ENCODE peak calls at places on chromosomes 2 and 18, in four cellular contexts. E, G, B and T are unnamed samples.
A peak's percentile ranks its signal among the peaks of the same experiment; 100 is the strongest.

GRCh38 chr2:85583667-85584353 is 421 bp upstream of the VAMP5 start:
- DNase-seq in E (no peak), G (no peak), B (no peak), T (no peak)

GRCh38 chr18:7158201-7158600 is 40.6 kb upstream of the LAMA1 start:
- DNase-seq in E (peak; percentile 79), G (peak; percentile 34), B (peak; percentile 74), T (no peak)

GRCh38 chr2:212845941-212846340 is 305.5 kb downstream of the IKZF2 start:
- DNase-seq in E (peak; percentile 89), G (no peak), B (no peak), T (no peak)

GRCh38 chr2:157785866-157786662 is 90.1 kb downstream of the ACVR1 start:
- DNase-seq in E (peak; percentile 69), G (no peak), B (peak; percentile 64), T (no peak)

GRCh38 chr18:57798713-57799373 is 4.3 kb downstream of the ATP8B1 start:
- DNase-seq in E (no peak), G (no peak), B (no peak), T (no peak)

GRCh38 chr2:62439425-62439824 is 66.6 kb downstream of the TMEM17 start:
- DNase-seq in E (no peak), G (no peak), B (no peak), T (no peak)

GRCh38 chr2:5915926-5916325 is 223.7 kb downstream of the SOX11 start:
- DNase-seq in E (peak; percentile 54), G (peak; percentile 85), B (peak; percentile 87), T (peak; percentile 69)

GRCh38 chr2:56133441-56133840 is 50.3 kb upstream of the CCDC85A start:
- DNase-seq in E (no peak), G (no peak), B (no peak), T (no peak)

GRCh38 chr2:53202063-53202462 is 565.5 kb upstream of the CHAC2 start:
- DNase-seq in E (peak; percentile 84), G (no peak), B (peak; percentile 56), T (no peak)

GRCh38 chr2:20103514-20103913 is 52.1 kb upstream of the LAPTM4A start:
- DNase-seq in E (peak; percentile 12), G (no peak), B (peak; percentile 35), T (no peak)

GRCh38 chr18:23752796-23753195 is 63.5 kb downstream of the LAMA3 start:
- DNase-seq in E (no peak), G (no peak), B (no peak), T (no peak)

GRCh38 chr2:18788590-18788989 is 199.2 kb upstream of the NT5C1B start:
- DNase-seq in E (peak; percentile 14), G (no peak), B (no peak), T (no peak)
- H3K56ac ChIP-seq in E (no peak overlapping the region), G (no peak overlapping the region), B (no peak overlapping the region), T (no peak overlapping the region)

GRCh38 chr2:161030260-161031063 is 129.8 kb upstream of the TANK start:
- DNase-seq in E (peak; percentile 100), G (no peak), B (peak; percentile 10), T (no peak)
- H3K9ac ChIP-seq in E (peak overlapping the region; percentile 51), G (no peak overlapping the region), B (no peak overlapping the region), T (no peak overlapping the region)

DNA sequence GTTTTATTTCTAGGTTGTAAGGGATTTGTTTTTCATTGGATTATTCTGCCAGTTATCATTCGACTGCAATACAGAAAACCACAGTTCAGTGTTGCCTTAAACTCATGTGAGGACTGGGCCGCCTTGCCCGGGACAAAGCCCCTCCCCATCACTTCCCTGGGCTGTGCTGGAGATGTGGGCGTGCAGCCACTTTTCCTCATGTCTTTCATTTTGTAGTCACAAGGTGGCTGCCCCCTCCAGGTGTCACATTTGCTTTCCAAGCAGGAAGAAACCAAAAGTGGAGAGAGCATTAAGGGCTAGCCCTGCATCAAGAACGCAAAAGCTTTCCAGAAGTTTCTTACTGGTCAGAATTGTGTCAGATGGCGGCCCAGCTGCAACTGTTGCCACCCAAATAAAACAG is 492.5 kb upstream of the ID2 start:
- DNase-seq in E (no peak), G (no peak), B (peak; percentile 59), T (peak; percentile 51)
- H3K56ac ChIP-seq in E (no peak overlapping the region), G (no peak overlapping the region), B (no peak overlapping the region), T (no peak overlapping the region)

DNA sequence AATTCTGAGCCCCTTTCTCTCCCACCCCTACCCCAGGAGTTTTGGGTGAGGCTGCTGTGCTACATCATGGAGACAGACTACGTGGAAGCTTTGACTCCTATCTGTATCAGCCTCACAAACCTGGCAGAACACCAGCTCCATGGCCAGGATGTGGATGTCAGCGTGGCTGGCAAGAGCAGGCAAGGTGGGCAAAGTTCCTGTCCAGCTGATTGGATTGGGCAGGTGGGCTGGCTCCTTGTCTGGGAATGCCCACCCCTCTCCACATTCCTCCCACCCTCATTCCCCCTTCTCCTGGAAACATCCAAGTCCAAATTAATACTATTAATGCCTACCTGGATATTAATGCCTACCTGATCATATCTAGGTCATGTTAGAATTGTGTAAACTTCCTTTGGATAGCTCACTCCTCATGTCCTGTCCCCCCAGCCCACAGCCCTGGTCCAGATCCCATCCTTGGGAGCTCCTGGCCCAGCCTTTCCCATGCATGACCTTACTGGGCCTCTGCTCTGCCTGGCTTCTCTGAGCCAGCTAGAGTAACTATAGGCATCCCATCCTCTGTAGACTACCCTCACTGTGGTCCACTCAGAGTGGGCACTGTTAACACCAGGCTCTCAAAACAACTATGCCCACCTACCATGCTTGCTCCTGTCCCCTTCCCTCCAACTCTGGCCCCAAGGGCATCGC is 24.1 kb downstream of the MROH2A start:
- DNase-seq in E (no peak), G (peak; percentile 6), B (no peak), T (no peak)
- H3K9ac ChIP-seq in E (no peak overlapping the region), G (no peak overlapping the region), B (no peak overlapping the region), T (no peak overlapping the region)

DNA sequence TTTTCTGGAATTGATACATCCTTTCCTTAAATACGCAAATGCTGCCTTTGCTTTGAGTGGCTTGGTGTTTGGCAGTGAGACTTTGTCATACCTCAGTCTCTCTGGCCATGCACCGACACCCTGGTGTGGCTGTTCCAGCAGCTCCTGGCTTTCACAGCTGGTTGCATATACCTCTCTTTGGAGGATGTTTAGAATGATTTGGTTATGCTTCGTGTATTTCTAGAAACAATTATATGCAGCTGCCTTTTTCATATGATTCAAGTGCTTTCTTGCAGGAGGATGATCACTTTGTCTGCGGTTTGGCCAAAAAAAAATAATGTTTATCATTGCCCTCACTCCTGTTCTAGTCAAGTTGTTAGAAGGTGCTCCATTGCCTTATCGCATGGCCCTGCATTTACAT is 95.0 kb upstream of the EML6 start:
- DNase-seq in E (no peak), G (no peak), B (no peak), T (no peak)
- H3K56ac ChIP-seq in E (no peak overlapping the region), G (no peak overlapping the region), B (no peak overlapping the region), T (no peak overlapping the region)

GRCh38 chr18:36662000-36662399 is 166.8 kb downstream of the TPGS2 start:
- DNase-seq in E (peak; percentile 28), G (no peak), B (peak; percentile 72), T (peak; percentile 55)
- H3K9ac ChIP-seq in E (no peak overlapping the region), G (no peak overlapping the region), B (no peak overlapping the region), T (no peak overlapping the region)

GRCh38 chr2:181037922-181038321 is 57.5 kb downstream of the UBE2E3 start:
- DNase-seq in E (peak; percentile 90), G (no peak), B (no peak), T (no peak)

GRCh38 chr2:181038796-181039195 is 58.4 kb downstream of the UBE2E3 start:
- DNase-seq in E (peak; percentile 72), G (no peak), B (no peak), T (no peak)

GRCh38 chr2:181041661-181042060 is 61.3 kb downstream of the UBE2E3 start:
- DNase-seq in E (peak; percentile 39), G (no peak), B (no peak), T (no peak)

GRCh38 chr2:181036848-181037603 is 56.6 kb downstream of the UBE2E3 start:
- DNase-seq in E (peak; percentile 80), G (no peak), B (no peak), T (no peak)

DNA sequence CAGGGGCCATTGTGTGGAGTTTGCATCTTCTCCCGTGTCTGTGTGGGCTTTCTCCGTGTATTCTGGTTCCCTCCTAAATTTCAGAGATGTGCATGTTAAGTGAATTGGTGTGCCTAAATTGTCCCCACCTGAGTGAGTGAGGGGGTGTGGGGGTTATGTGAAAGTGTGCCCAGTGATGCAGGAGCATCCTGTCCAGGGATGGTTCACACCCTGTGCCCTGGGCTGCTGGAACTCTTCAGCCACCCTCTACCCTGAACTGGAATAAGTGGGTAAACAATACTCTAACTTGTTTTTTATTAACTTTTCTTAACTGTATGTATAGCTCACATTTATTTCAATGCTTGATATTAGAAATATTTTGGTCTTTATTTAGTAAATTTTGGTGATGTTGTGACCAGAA is 56.0 kb downstream of the UBE2E3 start:
- DNase-seq in E (no peak), G (no peak), B (no peak), T (no peak)
- H3K56ac ChIP-seq in E (no peak overlapping the region), G (no peak overlapping the region), B (no peak overlapping the region), T (no peak overlapping the region)

GRCh38 chr2:110105183-110105582 is 10.4 kb downstream of the MALL start:
- DNase-seq in E (no peak), G (peak; percentile 19), B (no peak), T (no peak)
- H3K9ac ChIP-seq in E (peak overlapping the region; percentile 40), G (no peak overlapping the region), B (no peak overlapping the region), T (no peak overlapping the region)

DNA sequence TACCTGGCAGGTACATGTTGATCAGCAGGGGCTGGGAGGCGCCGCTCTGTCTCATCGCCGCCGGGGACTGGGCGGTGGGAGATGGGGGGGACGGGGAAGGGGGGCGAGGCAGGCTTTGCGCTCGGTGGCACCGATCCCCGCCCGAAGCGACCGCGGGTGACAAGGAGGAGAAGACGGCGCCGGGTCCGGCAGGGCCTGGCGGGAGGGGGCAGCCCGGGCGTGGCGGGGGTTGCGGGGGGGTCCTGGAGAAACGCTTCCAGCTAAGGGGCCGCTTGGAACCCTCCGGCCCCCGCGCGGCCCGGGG is at the start of gene FEV:
- DNase-seq in E (no peak), G (no peak), B (no peak), T (no peak)
- H3K56ac ChIP-seq in E (no peak within 1 kb of the TSS), G (no peak within 1 kb of the TSS), B (peak within 1 kb of the TSS; percentile 86), T (no peak within 1 kb of the TSS)